ENCODE peak calls at places on chromosomes 12 and 14, in five cellular contexts. R is head of caudate nucleus; P is stimulated activated CD4-positive, alpha-beta T cell treated with anti-CD3 and anti-CD28 coated beads, Interleukin-1b, Interleukin-23, amount 100 ng/mL, for 24 hours; M is AG09319; O is activated CD4-positive, CD25-positive, alpha-beta regulatory T cell. G is an unnamed sample.

GRCh38 chr12:57110189-57111045 is 745 bp downstream of the STAT6 start:
- DNase-seq in R (peak), P (peak), M (no peak), O (peak), G (no peak)

GRCh38 chr12:91926810-91927209 is 218.8 kb downstream of the BTG1 start:
- DNase-seq in R (no peak), P (no peak), M (no peak), O (no peak), G (no peak)

GRCh38 chr14:104536942-104537612 is 42.5 kb upstream of the C14orf180 start:
- DNase-seq in R (no peak), P (no peak), M (no peak), O (no peak), G (no peak)

GRCh38 chr14:67413806-67414769 is 2.1 kb upstream of the PLEK2 start:
- DNase-seq in R (no peak), P (peak), M (no peak), O (no peak), G (no peak)

GRCh38 chr14:99590746-99591555 is 13.1 kb downstream of the CCDC85C start:
- DNase-seq in R (no peak), P (no peak), M (no peak), O (no peak), G (no peak)

GRCh38 chr14:100770605-100771120 is 44.0 kb downstream of the DLK1 start:
- DNase-seq in R (no peak), P (no peak), M (no peak), O (no peak), G (no peak)

GRCh38 chr12:68381476-68381875 is 49.3 kb upstream of the MDM1 start:
- DNase-seq in R (no peak), P (no peak), M (no peak), O (no peak), G (no peak)

GRCh38 chr12:97716356-97716755 is 253.8 kb downstream of the RMST start:
- DNase-seq in R (no peak), P (no peak), M (no peak), O (no peak), G (no peak)

GRCh38 chr14:69288001-69288771 is 28.2 kb downstream of the GALNT16 start:
- DNase-seq in R (no peak), P (no peak), M (peak), O (no peak), G (peak)

GRCh38 chr14:106605548-106606448 is 1079.4 kb downstream of the TMEM121 start:
- DNase-seq in R (no peak), P (peak), M (no peak), O (peak), G (no peak)

GRCh38 chr12:3752096-3752709 is 706 bp downstream of the CRACR2A start:
- DNase-seq in R (no peak), P (peak), M (no peak), O (peak), G (no peak)

GRCh38 chr14:77314043-77314442 is 6.6 kb downstream of the POMT2 start:
- DNase-seq in R (no peak), P (no peak), M (peak), O (no peak), G (peak)

GRCh38 chr12:117342682-117343081 is 18.7 kb downstream of the NOS1 start:
- DNase-seq in R (no peak), P (no peak), M (no peak), O (no peak), G (no peak)

GRCh38 chr12:52238206-52238840 is 5.3 kb downstream of the KRT7 start:
- DNase-seq in R (no peak), P (no peak), M (no peak), O (no peak), G (no peak)

GRCh38 chr12:112447106-112447505 is 28.4 kb downstream of the PTPN11 start:
- DNase-seq in R (no peak), P (no peak), M (no peak), O (no peak), G (no peak)

GRCh38 chr12:47850153-47851084 is 30.7 kb upstream of the HDAC7 start:
- DNase-seq in R (no peak), P (no peak), M (no peak), O (no peak), G (no peak)

GRCh38 chr12:54993181-54993835 is 8.7 kb upstream of the TESPA1 start:
- DNase-seq in R (peak), P (peak), M (peak), O (peak), G (peak)

GRCh38 chr12:116620801-116621593 is 61.8 kb downstream of the MAP1LC3B2 start:
- DNase-seq in R (peak), P (no peak), M (no peak), O (no peak), G (no peak)

GRCh38 chr12:47870175-47870781 is 34.5 kb downstream of the VDR start:
- DNase-seq in R (no peak), P (no peak), M (peak), O (no peak), G (no peak)

GRCh38 chr12:91804533-91804932 is 341.1 kb downstream of the BTG1 start:
- DNase-seq in R (no peak), P (no peak), M (no peak), O (no peak), G (no peak)

GRCh38 chr14:102392506-102392905 is 29.8 kb downstream of the TECPR2 start:
- DNase-seq in R (no peak), P (no peak), M (no peak), O (no peak), G (no peak)

GRCh38 chr14:39454906-39455539 is 22.8 kb upstream of the FBXO33 start:
- DNase-seq in R (no peak), P (no peak), M (no peak), O (no peak), G (no peak)

GRCh38 chr12:55974308-55974724 is 438 bp downstream of the RAB5B start:
- DNase-seq in R (no peak), P (peak), M (no peak), O (peak), G (peak)

GRCh38 chr12:57863676-57864075 is 17.1 kb upstream of the CTDSP2 start:
- DNase-seq in R (no peak), P (no peak), M (no peak), O (no peak), G (no peak)

G was measured in pons.